ENCODE peak calls at places on chromosomes 4 and X, in six cellular contexts. S is GM23248, Q is K562, N is neural progenitor cell, T is IMR-90, B is kidney. W is an unnamed sample.

GRCh38 chrX:136767104-136767941 is 13.4 kb downstream of the ARHGEF6 start:
- DNase-seq in S (peak), Q (peak), N (peak), T (peak), B (peak), W (peak)

GRCh38 chr4:94577136-94577535 is 125.4 kb downstream of the PDLIM5 start:
- DNase-seq in S (peak), Q (no peak), N (peak), T (peak), B (peak), W (peak)

GRCh38 chr4:119209077-119209476 is 3.4 kb upstream of the USP53 start:
- DNase-seq in S (peak), Q (peak), N (no peak), T (peak), B (no peak), W (peak)

GRCh38 chrX:10892605-10893225 is 218.4 kb upstream of the HCCS start:
- DNase-seq in S (peak), Q (no peak), N (no peak), T (peak), B (no peak), W (peak)

GRCh38 chrX:110280954-110281353 is 36.9 kb downstream of the AMMECR1 start:
- DNase-seq in S (peak), Q (no peak), N (no peak), T (peak), B (no peak), W (peak)

GRCh38 chrX:154515803-154516654 is at the start of gene FAM3A:
- DNase-seq in S (peak), Q (peak), N (peak), T (peak), B (peak), W (peak)

GRCh38 chrX:63613531-63614028 is 171.4 kb downstream of the ARHGEF9 start:
- DNase-seq in S (no peak), Q (no peak), N (no peak), T (no peak), B (no peak), W (no peak)

GRCh38 chr4:184174571-184175488 is 42.8 kb downstream of the ENPP6 start:
- DNase-seq in S (no peak), Q (no peak), N (no peak), T (no peak), B (no peak), W (no peak)

GRCh38 chr4:53786632-53787031 is 195.3 kb upstream of the LNX1 start:
- DNase-seq in S (no peak), Q (no peak), N (no peak), T (peak), B (no peak), W (peak)

GRCh38 chr4:138450546-138450945 is 208.4 kb upstream of the SLC7A11 start:
- DNase-seq in S (no peak), Q (no peak), N (no peak), T (no peak), B (no peak), W (no peak)

GRCh38 chr4:111281219-111281618 is 658.3 kb upstream of the PITX2 start:
- DNase-seq in S (no peak), Q (no peak), N (no peak), T (no peak), B (no peak), W (no peak)

GRCh38 chrX:53571494-53571893 is 115.0 kb downstream of the HUWE1 start:
- DNase-seq in S (no peak), Q (no peak), N (no peak), T (no peak), B (no peak), W (no peak)

DNA sequence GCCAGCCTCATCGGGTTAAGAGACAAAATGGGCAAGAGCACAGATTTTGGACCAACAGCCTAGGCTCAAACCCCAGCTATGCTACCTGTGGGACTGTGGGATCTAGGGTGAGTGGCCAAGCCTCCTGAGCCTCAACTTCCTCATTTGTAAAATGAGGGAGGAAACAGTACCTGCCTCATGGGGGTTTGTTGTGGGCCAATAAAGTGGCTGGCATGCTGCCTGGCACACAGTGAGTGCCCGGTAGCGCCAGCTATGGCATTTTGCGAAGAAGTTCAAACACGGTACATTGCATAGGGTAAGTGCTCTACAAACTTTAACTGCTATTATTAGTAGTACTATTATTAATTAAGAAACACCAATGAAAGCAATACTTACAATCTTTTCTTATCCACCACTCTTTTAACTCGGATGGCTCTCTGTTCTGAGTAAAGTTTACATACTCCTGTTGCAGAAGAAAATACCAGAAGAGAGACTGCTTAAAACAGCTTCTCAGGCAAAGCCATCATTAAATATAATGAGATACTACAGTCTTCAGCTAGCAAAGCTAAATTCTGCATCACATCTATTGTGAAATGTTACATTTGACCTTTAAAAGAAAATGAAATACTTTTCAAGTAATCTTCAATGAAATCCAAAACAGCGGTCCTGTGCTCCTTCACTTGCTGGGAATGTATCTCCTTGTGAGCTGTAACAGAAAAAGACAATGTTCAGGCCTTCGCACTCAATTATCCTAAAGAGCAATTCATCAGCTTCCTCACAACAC is 70.1 kb downstream of the NSG1 start:
- DNase-seq in S (peak), Q (no peak), N (no peak), T (no peak), B (no peak), W (peak)
- H3K9ac ChIP-seq in S (peak), Q (no peak), N (no peak), T (no peak), B (no peak), W (no peak)

DNA sequence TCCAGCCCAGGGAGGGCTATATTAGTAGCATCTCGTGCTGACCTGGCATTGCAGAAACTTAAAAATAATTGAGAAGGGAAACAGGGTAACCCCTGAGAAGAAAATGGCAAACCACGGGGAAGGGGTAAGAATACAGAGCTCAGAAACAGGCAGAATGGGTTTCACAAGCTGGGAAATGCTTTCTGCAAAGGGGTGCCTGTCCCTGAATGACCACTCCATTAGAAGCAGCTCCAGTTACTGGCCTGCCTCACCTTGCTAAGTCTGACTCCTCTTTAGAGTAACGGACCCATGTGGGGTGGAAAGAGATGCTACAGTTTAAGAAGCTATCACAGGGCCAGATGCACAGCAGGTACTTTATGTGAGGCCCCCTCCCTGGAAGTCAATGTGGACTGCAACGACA is 2.5 kb downstream of the WDR1 start:
- DNase-seq in S (no peak), Q (no peak), N (no peak), T (no peak), B (no peak), W (no peak)
- H3K4me3 ChIP-seq in S (peak), Q (no peak), N (no peak), T (no peak), B (no peak), W (no peak)

GRCh38 chrX:112874140-112874539 is 33.5 kb upstream of the AMOT start:
- DNase-seq in S (peak), Q (no peak), N (no peak), T (peak), B (no peak), W (peak)
- H3K9ac ChIP-seq in S (no peak), Q (no peak), N (no peak), T (no peak), B (no peak), W (no peak)

GRCh38 chr4:76751612-76752343 is 146.2 kb downstream of the SOWAHB start:
- DNase-seq in S (no peak), Q (no peak), N (no peak), T (no peak), B (no peak), W (no peak)
- H3K4me3 ChIP-seq in S (no peak), Q (no peak), N (no peak), T (no peak), B (no peak), W (no peak)

DNA sequence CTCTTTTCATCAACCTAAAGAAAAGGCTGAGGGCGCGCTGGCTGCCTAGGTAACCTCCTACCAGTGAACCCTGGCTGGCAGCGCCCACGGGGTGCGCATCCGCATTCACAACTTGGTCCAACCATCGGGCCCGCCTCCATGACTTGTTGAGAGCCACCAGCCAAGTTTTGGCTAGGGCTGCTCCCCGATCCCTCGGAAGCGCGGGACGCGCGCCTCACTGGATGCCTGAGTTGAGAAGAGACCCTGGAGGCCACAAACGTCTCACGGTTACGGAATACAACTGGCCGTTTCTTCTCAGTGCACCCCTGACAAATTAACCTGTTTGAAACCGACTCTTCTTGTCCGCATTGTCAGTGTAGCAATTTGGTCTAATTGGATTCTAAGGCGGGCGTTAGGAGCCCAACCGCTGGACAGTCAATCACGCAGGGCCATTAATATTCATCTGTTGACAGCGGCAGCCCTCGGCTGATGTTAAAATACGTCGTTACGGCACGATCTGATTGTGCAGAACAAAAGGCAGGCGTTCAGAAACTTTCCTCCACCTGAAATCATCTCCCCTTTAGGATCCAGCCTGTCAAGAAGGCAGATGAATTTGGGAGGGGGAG is 1.3 kb downstream of the GPC3 start:
- DNase-seq in S (no peak), Q (no peak), N (peak), T (no peak), B (peak), W (no peak)
- H3K9ac ChIP-seq in S (no peak), Q (no peak), N (no peak), T (no peak), B (no peak), W (no peak)

GRCh38 chrX:131577433-131577832 is 33.6 kb downstream of the OR13H1 start:
- DNase-seq in S (no peak), Q (no peak), N (no peak), T (no peak), B (no peak), W (no peak)
- H3K4me3 ChIP-seq in S (no peak), Q (peak), N (peak), T (no peak), B (no peak), W (no peak)

DNA sequence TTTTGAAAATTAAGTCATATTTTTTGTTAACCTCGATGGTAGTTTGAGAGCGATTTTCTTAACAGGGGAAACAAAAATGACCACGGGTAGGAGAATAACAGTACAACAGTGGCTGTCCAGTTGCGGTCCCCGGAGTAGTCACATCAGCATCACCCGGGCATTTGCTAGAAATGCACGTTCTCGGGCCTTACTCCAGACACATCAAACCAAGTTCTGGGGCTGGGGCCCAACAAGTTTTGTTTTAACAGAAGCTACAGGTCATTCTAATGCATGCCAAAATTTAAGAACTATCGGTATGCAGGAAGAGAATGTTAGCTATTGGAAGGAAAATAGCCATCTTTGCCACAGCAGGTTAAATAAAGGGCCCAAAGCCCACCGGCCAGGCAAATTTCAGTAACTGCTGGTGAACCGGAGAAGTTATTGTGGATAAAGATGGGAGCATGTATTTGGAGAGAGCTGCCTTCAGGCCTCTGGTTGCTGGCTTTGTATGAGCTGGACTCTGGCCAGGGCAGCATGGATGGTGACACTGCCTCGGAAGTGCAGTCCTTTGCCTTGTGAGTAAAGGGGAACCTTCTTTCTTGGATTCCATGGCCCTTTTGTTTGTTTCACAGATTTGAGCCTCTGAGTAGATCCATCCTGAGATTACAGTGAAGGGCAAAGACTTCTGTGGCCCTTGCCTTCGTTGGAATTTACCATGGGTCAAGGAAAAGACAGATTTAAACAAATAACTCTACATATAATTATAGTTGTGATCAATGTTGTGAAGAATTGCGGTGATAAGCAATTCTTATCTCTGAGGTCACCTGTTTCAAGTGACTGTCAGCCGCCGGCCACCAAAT is 62.1 kb downstream of the TBC1D14 start:
- DNase-seq in S (no peak), Q (no peak), N (no peak), T (no peak), B (no peak), W (no peak)
- H3K9ac ChIP-seq in S (no peak), Q (no peak), N (no peak), T (no peak), B (no peak), W (no peak)

GRCh38 chr4:26325191-26325590 is 4.4 kb downstream of the RBPJ start:
- DNase-seq in S (peak), Q (no peak), N (peak), T (peak), B (no peak), W (peak)
- H3K4me3 ChIP-seq in S (no peak), Q (no peak), N (no peak), T (no peak), B (no peak), W (no peak)

W was measured in adipocyte.